ENCODE peak calls at places on chromosomes 6 and 20, in four cellular contexts. C is GM12878, I is HepG2, G is SK-N-SH. J is an unnamed sample.

GRCh38 chr6:91720323-91720722 is 1133.5 kb upstream of the MAP3K7 start:
- DNase-seq in C (no peak), I (no peak), G (no peak), J (no peak)

GRCh38 chr6:154053141-154053540 is 14.1 kb downstream of the OPRM1 start:
- DNase-seq in C (no peak), I (no peak), G (no peak), J (no peak)

GRCh38 chr20:63377256-63378114 is 16.3 kb upstream of the CHRNA4 start:
- DNase-seq in C (no peak), I (peak; percentile 65), G (no peak), J (no peak)

GRCh38 chr20:53582574-53583351 is 10.9 kb downstream of the ZNF217 start:
- DNase-seq in C (no peak), I (peak; percentile 86), G (peak; percentile 57), J (peak; percentile 71)

GRCh38 chr6:149127212-149127611 is 190.3 kb upstream of the TAB2 start:
- DNase-seq in C (no peak), I (no peak), G (no peak), J (no peak)

GRCh38 chr6:113903666-113904330 is 46.7 kb downstream of the MARCKS start:
- DNase-seq in C (no peak), I (peak; percentile 45), G (no peak), J (no peak)

GRCh38 chr20:62143976-62144825 is 632 bp downstream of the SS18L1 start:
- DNase-seq in C (no peak), I (peak; percentile 42), G (peak; percentile 85), J (peak; percentile 66)

GRCh38 chr20:10733122-10733521 is 59.3 kb upstream of the JAG1 start:
- DNase-seq in C (no peak), I (no peak), G (no peak), J (no peak)

GRCh38 chr20:60727425-60727824 is 524.6 kb upstream of the CDH4 start:
- DNase-seq in C (no peak), I (no peak), G (no peak), J (no peak)

GRCh38 chr6:3746119-3746691 is 5.3 kb downstream of the PXDC1 start:
- DNase-seq in C (peak; percentile 37), I (no peak), G (no peak), J (no peak)

GRCh38 chr6:130161627-130162404 is 60.9 kb downstream of the SAMD3 start:
- DNase-seq in C (no peak), I (no peak), G (no peak), J (no peak)

GRCh38 chr6:132964101-132964867 is 149.9 kb downstream of the RPS12 start:
- DNase-seq in C (no peak), I (peak; percentile 77), G (peak; percentile 29), J (no peak)

GRCh38 chr6:22320750-22321149 is 23.9 kb upstream of the PRL start:
- DNase-seq in C (no peak), I (peak; percentile 2), G (no peak), J (peak; percentile 67)

GRCh38 chr6:18477301-18477941 is 90.3 kb downstream of the RNF144B start:
- DNase-seq in C (no peak), I (no peak), G (no peak), J (no peak)

GRCh38 chr6:122609881-122610689 is at the start of gene PKIB:
- DNase-seq in C (no peak), I (peak; percentile 64), G (peak; percentile 84), J (peak; percentile 60)

GRCh38 chr6:89387516-89388222 is 24.4 kb downstream of the RRAGD start:
- DNase-seq in C (peak; percentile 95), I (no peak), G (no peak), J (no peak)

GRCh38 chr20:39269031-39269461 is 306.9 kb downstream of the DHX35 start:
- DNase-seq in C (no peak), I (peak; percentile 29), G (peak; percentile 77), J (peak; percentile 51)

GRCh38 chr20:560680-561079 is 17.1 kb upstream of the CSNK2A1 start:
- DNase-seq in C (no peak), I (no peak), G (no peak), J (no peak)

GRCh38 chr6:50661636-50662035 is 51.7 kb upstream of the TFAP2D start:
- DNase-seq in C (no peak), I (no peak), G (no peak), J (no peak)
- TF ChIP-seq RFX5 in C (no peak), I (no peak), G (no peak), J (no peak)

GRCh38 chr6:159343709-159344108 is 174.5 kb downstream of the FNDC1 start:
- DNase-seq in C (no peak), I (no peak), G (no peak), J (no peak)
- TF ChIP-seq PBX3 in C (no peak), I (no peak), G (no peak), J (no peak)

DNA sequence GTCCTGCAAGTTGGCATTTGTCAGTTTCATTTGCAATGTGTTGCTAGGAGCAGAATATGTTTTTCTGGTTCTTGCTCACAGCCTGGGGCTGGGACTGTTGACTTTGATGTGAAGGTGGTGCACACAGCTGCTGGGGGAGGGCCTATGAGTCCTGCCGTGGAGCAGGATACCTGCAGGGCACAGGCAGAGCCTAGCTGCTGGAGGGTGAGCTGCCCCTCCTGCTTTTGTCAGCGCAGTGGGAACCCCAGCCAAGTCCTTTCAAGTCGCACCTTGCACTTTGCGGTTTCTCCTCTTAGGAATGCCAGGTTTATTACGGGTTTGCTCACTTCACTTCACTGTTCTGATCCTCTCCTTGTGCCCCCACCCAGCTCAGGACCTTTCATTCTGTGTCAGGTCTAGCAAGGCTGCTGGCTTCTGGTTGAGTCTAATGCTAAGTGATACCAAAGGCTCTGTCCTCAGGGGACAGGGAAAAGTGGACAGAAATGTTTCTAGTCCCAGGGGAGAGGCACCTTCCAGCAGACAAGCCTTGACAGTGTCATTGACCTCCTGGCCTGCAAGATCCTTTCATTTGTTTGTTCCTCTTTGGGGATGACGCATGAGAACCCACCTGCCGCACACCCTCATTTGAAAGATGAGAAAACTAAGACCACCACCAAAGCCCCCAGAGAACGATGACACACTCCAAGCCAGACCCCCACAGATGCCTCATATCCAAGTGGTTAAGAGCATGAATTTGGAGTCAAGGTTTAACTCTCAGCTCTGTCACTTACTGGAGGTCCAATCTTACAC is 2.7 kb upstream of the SPO11 start:
- DNase-seq in C (no peak), I (no peak), G (no peak), J (no peak)
- H3K27ac ChIP-seq in C (no peak overlapping the region), I (no peak overlapping the region), G (no peak overlapping the region), J (no peak overlapping the region)

DNA sequence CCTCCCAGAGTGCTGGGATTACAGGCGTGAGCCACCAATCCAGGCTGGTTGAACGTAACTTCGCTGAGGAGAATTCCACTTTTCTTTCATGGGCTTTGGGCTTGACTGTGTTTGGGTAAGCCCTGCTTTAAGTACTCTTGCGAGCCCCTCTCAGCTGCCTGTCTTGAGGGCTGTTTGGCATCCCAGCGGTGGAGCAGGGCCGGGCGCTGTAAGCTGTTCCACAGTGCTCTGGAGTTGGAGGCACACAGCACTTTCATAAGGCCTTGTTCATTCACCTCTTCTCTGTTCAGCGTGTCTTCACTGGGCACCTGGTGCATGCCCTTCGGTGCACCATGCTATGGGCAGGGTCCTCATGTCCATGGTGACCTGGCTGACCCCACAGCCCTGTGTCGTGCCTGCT is 21.6 kb downstream of the PNLDC1 start:
- DNase-seq in C (no peak), I (no peak), G (no peak), J (no peak)
- TF ChIP-seq RFX5 in C (no peak), I (no peak), G (no peak), J (no peak)

DNA sequence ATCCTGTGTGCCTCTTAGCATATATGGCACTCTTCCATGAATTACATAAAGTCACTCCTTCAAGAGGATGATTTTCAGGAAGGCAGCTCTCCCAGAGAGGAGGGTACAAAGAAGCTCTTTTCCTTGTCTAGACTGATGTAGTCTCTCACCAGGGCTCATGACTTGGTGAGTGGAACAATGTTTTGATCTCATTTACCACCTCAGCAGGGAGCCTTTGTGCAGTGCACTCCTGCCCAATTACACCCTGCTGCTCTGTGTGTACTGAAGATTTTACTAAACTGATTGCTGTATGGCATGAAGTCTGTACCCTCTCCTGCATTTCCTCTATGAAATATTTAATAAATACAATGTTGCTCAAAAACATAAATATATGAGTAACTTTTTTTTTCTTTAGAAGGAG is 598.3 kb upstream of the HS3ST5 start:
- DNase-seq in C (no peak), I (no peak), G (no peak), J (no peak)
- TF ChIP-seq PBX3 in C (no peak), I (no peak), G (no peak), J (no peak)

GRCh38 chr6:170404697-170405096 is 98.1 kb downstream of the FAM120B start:
- DNase-seq in C (no peak), I (no peak), G (no peak), J (no peak)

GRCh38 chr6:170403451-170403850 is 96.9 kb downstream of the FAM120B start:
- DNase-seq in C (no peak), I (no peak), G (no peak), J (no peak)

GRCh38 chr6:170407200-170407599 is 100.6 kb downstream of the FAM120B start:
- DNase-seq in C (no peak), I (no peak), G (no peak), J (no peak)

GRCh38 chr6:170404036-170404435 is 97.5 kb downstream of the FAM120B start:
- DNase-seq in C (no peak), I (no peak), G (no peak), J (no peak)

GRCh38 chr6:170405311-170405975 is 98.9 kb downstream of the FAM120B start:
- DNase-seq in C (no peak), I (no peak), G (no peak), J (no peak)
- H3K27ac ChIP-seq in C (no peak overlapping the region), I (no peak overlapping the region), G (peak overlapping the region; percentile 43), J (no peak overlapping the region)

DNA sequence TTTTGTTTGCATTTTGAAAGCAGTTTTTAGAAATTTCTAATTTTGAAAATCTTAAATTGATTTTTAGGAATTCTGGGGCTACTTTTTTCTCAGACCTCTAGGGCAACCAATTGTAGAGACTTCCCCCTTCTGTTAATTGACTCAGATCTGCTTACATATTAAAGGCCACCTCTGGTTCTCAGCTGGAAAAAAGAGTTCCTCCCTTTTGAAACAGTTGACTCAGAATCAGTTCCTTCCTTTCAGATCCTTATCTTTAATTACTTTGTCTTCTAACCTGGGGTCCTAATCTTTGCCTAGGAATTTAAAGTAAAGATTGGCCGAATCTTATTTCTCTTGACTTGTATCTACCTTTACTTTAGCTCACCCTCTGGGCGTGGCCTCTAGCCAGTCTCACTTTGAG is 146.8 kb downstream of the LAMA2 start:
- DNase-seq in C (no peak), I (no peak), G (no peak), J (no peak)
- TF ChIP-seq RFX5 in C (no peak), I (no peak), G (no peak), J (no peak)

J was measured in A549.